ENCODE peak calls at places on chromosomes 12 and 14, in eight cellular contexts. Y is lower lobe of right lung; J is colonic mucosa; A is A549; T is effector memory CD4-positive, alpha-beta T cell; K is body of pancreas; X is ascending aorta; V is A673. W is an unnamed sample.

GRCh38 chr12:9902539-9903228 is 21.4 kb downstream of the KLRF2 start:
- DNase-seq in Y (no peak), J (no peak), A (no peak), T (no peak), K (no peak), X (no peak), V (no peak), W (no peak)

GRCh38 chr12:11718105-11718504 is 68.6 kb downstream of the ETV6 start:
- DNase-seq in Y (no peak), J (peak), A (no peak), T (no peak), K (no peak), X (no peak), V (no peak), W (no peak)

GRCh38 chr12:23493690-23494101 is 455.8 kb downstream of the SOX5 start:
- DNase-seq in Y (no peak), J (no peak), A (no peak), T (no peak), K (no peak), X (no peak), V (peak), W (no peak)

GRCh38 chr14:101198398-101199027 is 295.0 kb upstream of the RTL1 start:
- DNase-seq in Y (peak), J (no peak), A (no peak), T (no peak), K (no peak), X (peak), V (no peak), W (no peak)

GRCh38 chr14:23640524-23641141 is 4.5 kb downstream of the DHRS2 start:
- DNase-seq in Y (no peak), J (peak), A (no peak), T (no peak), K (no peak), X (no peak), V (peak), W (no peak)

GRCh38 chr12:6667559-6668210 is 4.8 kb upstream of the ING4 start:
- DNase-seq in Y (no peak), J (no peak), A (peak), T (no peak), K (no peak), X (no peak), V (no peak), W (no peak)

GRCh38 chr14:94158239-94158888 is 15.8 kb upstream of the PPP4R4 start:
- DNase-seq in Y (no peak), J (no peak), A (no peak), T (no peak), K (no peak), X (no peak), V (no peak), W (no peak)

GRCh38 chr12:47832263-47832933 is 12.7 kb upstream of the HDAC7 start:
- DNase-seq in Y (no peak), J (no peak), A (no peak), T (no peak), K (no peak), X (no peak), V (no peak), W (no peak)

GRCh38 chr12:124233041-124233836 is 61.7 kb upstream of the RFLNA start:
- DNase-seq in Y (no peak), J (no peak), A (no peak), T (no peak), K (peak), X (no peak), V (no peak), W (no peak)

GRCh38 chr14:73489481-73490175 is 1.1 kb upstream of the RIOX1 start:
- DNase-seq in Y (no peak), J (no peak), A (no peak), T (no peak), K (no peak), X (no peak), V (no peak), W (no peak)

GRCh38 chr12:75366629-75367028 is 24.3 kb upstream of the GLIPR1L2 start:
- DNase-seq in Y (no peak), J (no peak), A (no peak), T (no peak), K (no peak), X (no peak), V (no peak), W (no peak)

GRCh38 chr12:66165141-66165540 is 4.7 kb downstream of the TMBIM4 start:
- DNase-seq in Y (no peak), J (no peak), A (no peak), T (no peak), K (no peak), X (no peak), V (no peak), W (no peak)

GRCh38 chr14:102928412-102929348 is 6.2 kb downstream of the AMN start:
- DNase-seq in Y (peak), J (peak), A (no peak), T (peak), K (peak), X (peak), V (peak), W (no peak)

GRCh38 chr12:26369588-26369987 is 174.2 kb downstream of the SSPN start:
- DNase-seq in Y (no peak), J (no peak), A (peak), T (no peak), K (no peak), X (no peak), V (peak), W (no peak)

GRCh38 chr14:86221000-86221399 is 691.1 kb downstream of the FLRT2 start:
- DNase-seq in Y (no peak), J (no peak), A (no peak), T (no peak), K (no peak), X (no peak), V (no peak), W (no peak)

GRCh38 chr12:20189767-20190166 is 178.6 kb upstream of the PDE3A start:
- DNase-seq in Y (no peak), J (no peak), A (no peak), T (no peak), K (no peak), X (no peak), V (peak), W (no peak)

GRCh38 chr12:94080684-94081009 is 67.7 kb upstream of the PLXNC1 start:
- DNase-seq in Y (no peak), J (no peak), A (no peak), T (no peak), K (no peak), X (no peak), V (no peak), W (no peak)

GRCh38 chr12:110543252-110543959 is 39.7 kb downstream of the PPTC7 start:
- DNase-seq in Y (peak), J (peak), A (no peak), T (no peak), K (peak), X (peak), V (peak), W (no peak)

GRCh38 chr12:124939428-124940142 is 25.1 kb upstream of the UBC start:
- DNase-seq in Y (peak), J (peak), A (peak), T (peak), K (peak), X (peak), V (peak), W (no peak)

GRCh38 chr12:92010368-92010767 is 135.3 kb downstream of the BTG1 start:
- DNase-seq in Y (no peak), J (no peak), A (no peak), T (no peak), K (no peak), X (no peak), V (no peak), W (no peak)

GRCh38 chr12:114783176-114783575 is 99.2 kb upstream of the TBX3 start:
- DNase-seq in Y (no peak), J (no peak), A (no peak), T (no peak), K (no peak), X (no peak), V (no peak), W (no peak)

GRCh38 chr12:51320695-51321320 is 3.2 kb downstream of the BIN2 start:
- DNase-seq in Y (no peak), J (no peak), A (peak), T (no peak), K (no peak), X (no peak), V (peak), W (no peak)

GRCh38 chr12:120263725-120264040 is 1.8 kb downstream of the PXN start:
- DNase-seq in Y (no peak), J (no peak), A (no peak), T (no peak), K (no peak), X (no peak), V (no peak), W (no peak)

GRCh38 chr12:120265483-120266179 is at the start of gene PXN:
- DNase-seq in Y (peak), J (peak), A (peak), T (peak), K (peak), X (peak), V (peak), W (peak)

GRCh38 chr12:120265203-120265482 is 387 bp downstream of the PXN start:
- DNase-seq in Y (no peak), J (no peak), A (no peak), T (no peak), K (no peak), X (no peak), V (no peak), W (no peak)

GRCh38 chr12:120264086-120264485 is 1.4 kb downstream of the PXN start:
- DNase-seq in Y (no peak), J (no peak), A (no peak), T (no peak), K (no peak), X (peak), V (no peak), W (no peak)

GRCh38 chr12:120264511-120265202 is 873 bp downstream of the PXN start:
- DNase-seq in Y (no peak), J (no peak), A (no peak), T (no peak), K (no peak), X (no peak), V (no peak), W (no peak)
- H3K27ac ChIP-seq in Y (peak), J (peak), A (peak), T (peak), K (peak), X (peak), V (peak), W (peak)

DNA sequence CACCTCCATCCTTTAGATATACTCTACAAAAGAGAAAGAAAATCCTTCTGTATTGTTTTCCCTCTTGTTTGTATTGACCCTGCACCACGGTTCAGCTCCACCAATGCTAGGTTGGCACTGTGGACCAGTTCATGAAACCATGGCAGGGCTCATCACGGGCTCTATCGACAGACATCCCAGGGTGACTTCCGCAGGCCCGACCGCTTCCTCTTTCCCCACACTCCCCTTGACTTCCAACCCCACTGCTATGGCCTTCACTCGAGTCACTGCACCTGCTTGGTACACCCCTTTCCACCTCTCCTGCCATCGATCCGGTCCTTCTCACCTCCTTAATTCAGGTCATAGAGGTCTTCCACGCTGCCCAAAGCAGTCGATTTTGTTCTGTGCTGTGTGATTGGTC is 21.2 kb upstream of the AKAP5 start:
- DNase-seq in Y (no peak), J (no peak), A (no peak), T (no peak), K (no peak), X (no peak), V (no peak), W (no peak)
- H3K27ac ChIP-seq in Y (no peak), J (no peak), A (no peak), T (no peak), K (no peak), X (peak), V (peak), W (no peak)

GRCh38 chr12:22088886-22089285 is 42.9 kb downstream of the CMAS start:
- DNase-seq in Y (no peak), J (no peak), A (no peak), T (no peak), K (no peak), X (no peak), V (no peak), W (no peak)
- H3K27ac ChIP-seq in Y (no peak), J (no peak), A (no peak), T (no peak), K (no peak), X (no peak), V (no peak), W (no peak)

GRCh38 chr12:82708507-82708906 is 21.8 kb downstream of the TMTC2 start:
- DNase-seq in Y (no peak), J (no peak), A (no peak), T (no peak), K (peak), X (no peak), V (peak), W (peak)

GRCh38 chr12:82714427-82714826 is 27.7 kb downstream of the TMTC2 start:
- DNase-seq in Y (no peak), J (no peak), A (no peak), T (no peak), K (no peak), X (no peak), V (no peak), W (no peak)
- H3K27ac ChIP-seq in Y (no peak), J (no peak), A (no peak), T (no peak), K (no peak), X (no peak), V (no peak), W (no peak)

GRCh38 chr12:50271724-50272247 is 11.5 kb downstream of the LIMA1 start:
- DNase-seq in Y (no peak), J (no peak), A (no peak), T (no peak), K (no peak), X (no peak), V (no peak), W (no peak)

GRCh38 chr12:50276912-50277671 is 6.2 kb downstream of the LIMA1 start:
- DNase-seq in Y (no peak), J (no peak), A (no peak), T (no peak), K (no peak), X (no peak), V (no peak), W (no peak)

GRCh38 chr12:50276068-50276467 is 7.3 kb downstream of the LIMA1 start:
- DNase-seq in Y (no peak), J (no peak), A (no peak), T (no peak), K (no peak), X (no peak), V (no peak), W (no peak)

GRCh38 chr12:50275545-50275944 is 7.8 kb downstream of the LIMA1 start:
- DNase-seq in Y (no peak), J (peak), A (no peak), T (no peak), K (peak), X (no peak), V (no peak), W (no peak)
- H3K27ac ChIP-seq in Y (peak), J (peak), A (no peak), T (no peak), K (peak), X (peak), V (no peak), W (no peak)

GRCh38 chr14:61501714-61502458 is 180.5 kb downstream of the PRKCH start:
- DNase-seq in Y (no peak), J (no peak), A (no peak), T (no peak), K (no peak), X (no peak), V (no peak), W (no peak)
- H3K27ac ChIP-seq in Y (no peak), J (peak), A (peak), T (peak), K (no peak), X (peak), V (no peak), W (no peak)

W was measured in caudate nucleus.